ENCODE peak calls at places on chromosomes 11 and 22, in five cellular contexts. E is upper lobe of left lung, B is iris pigment epithelial cell, C is activated T-helper 1 cell treated with Interleukin-2 at 50 U/mL for 16 hours, P is ureter. I is an unnamed sample.

GRCh38 chr11:117197516-117198456 is 1.4 kb upstream of the TAGLN start:
- DNase-seq in E (peak), C (no peak), P (peak), B (no peak), I (no peak)

GRCh38 chr22:49826603-49827306 is 918 bp downstream of the BRD1 start:
- DNase-seq in B (peak), P (no peak), E (peak), C (peak), I (no peak)

GRCh38 chr22:39666495-39666894 is 95.9 kb downstream of the CACNA1I start:
- DNase-seq in C (no peak), B (no peak), P (no peak), E (no peak), I (no peak)

GRCh38 chr11:33861911-33862310 is 30.0 kb downstream of the LMO2 start:
- DNase-seq in E (no peak), C (no peak), B (no peak), P (no peak), I (no peak)

GRCh38 chr11:99934008-99934407 is 753.1 kb upstream of the ARHGAP42 start:
- DNase-seq in C (no peak), P (no peak), E (no peak), B (peak), I (no peak)

GRCh38 chr22:46454910-46455269 is 82.5 kb downstream of the CELSR1 start:
- DNase-seq in P (no peak), E (no peak), C (no peak), B (peak), I (no peak)

GRCh38 chr11:70608568-70609314 is 210.4 kb downstream of the CTTN start:
- DNase-seq in B (peak), E (peak), C (no peak), P (no peak), I (no peak)

GRCh38 chr11:123407124-123407995 is 22.7 kb upstream of the GRAMD1B start:
- DNase-seq in P (peak), C (peak), B (peak), E (no peak), I (no peak)

GRCh38 chr11:47886096-47886495 is 37.9 kb upstream of the NUP160 start:
- DNase-seq in P (no peak), E (no peak), B (peak), C (peak), I (no peak)